ENCODE peak calls at places on chromosomes 7 and 10, in six cellular contexts. D is caudate nucleus, W is right atrium auricular region, I is right cardiac atrium, J is left lung, H is upper lobe of right lung. M is an unnamed sample.

GRCh38 chr10:68732651-68733050 is 11.6 kb downstream of the CCAR1 start:
- DNase-seq in D (no peak), W (no peak), I (no peak), J (no peak), H (no peak), M (peak; percentile 34)

GRCh38 chr7:112869111-112869774 is 79.0 kb upstream of the TMEM168 start:
- DNase-seq in D (no peak), W (no peak), I (no peak), J (peak; percentile 65), H (no peak), M (no peak)

GRCh38 chr7:47621985-47622561 is 40.2 kb upstream of the TNS3 start:
- DNase-seq in D (no peak), W (no peak), I (peak; percentile 77), J (no peak), H (no peak), M (no peak)

GRCh38 chr7:480531-481218 is 39.0 kb downstream of the PDGFA start:
- DNase-seq in D (no peak), W (no peak), I (peak; percentile 63), J (peak; percentile 76), H (peak; percentile 67), M (no peak)

GRCh38 chr10:43046288-43046991 is 30.4 kb upstream of the RET start:
- DNase-seq in D (no peak), W (no peak), I (peak; percentile 18), J (peak; percentile 43), H (peak; percentile 50), M (no peak)

GRCh38 chr7:116876664-116877442 is 14.5 kb downstream of the CAPZA2 start:
- DNase-seq in D (no peak), W (peak; percentile 79), I (peak; percentile 92), J (no peak), H (no peak), M (no peak)

GRCh38 chr7:155007947-155008346 is 5.0 kb upstream of the PAXIP1 start:
- DNase-seq in D (no peak), W (no peak), I (no peak), J (no peak), H (no peak), M (no peak)

GRCh38 chr10:127649642-127650041 is 87.3 kb upstream of the FOXI2 start:
- DNase-seq in D (no peak), W (no peak), I (no peak), J (no peak), H (no peak), M (no peak)

GRCh38 chr7:2843711-2844152 is 376 bp downstream of the GNA12 start:
- DNase-seq in D (no peak), W (no peak), I (peak; percentile 80), J (peak; percentile 85), H (peak; percentile 77), M (no peak)

GRCh38 chr7:30893357-30893756 is 18.3 kb upstream of the AQP1 start:
- DNase-seq in D (no peak), W (no peak), I (peak; percentile 87), J (peak; percentile 61), H (no peak), M (no peak)

GRCh38 chr10:20863008-20863407 is 34.1 kb downstream of the NEBL start:
- DNase-seq in D (no peak), W (no peak), I (no peak), J (no peak), H (no peak), M (no peak)
- H3K27ac ChIP-seq in D (no peak overlapping the region), W (no peak overlapping the region), I (no peak overlapping the region), J (no peak overlapping the region), H (no peak overlapping the region), M (no peak overlapping the region)

GRCh38 chr7:130071701-130072622 is 1.6 kb downstream of the KLHDC10 start:
- DNase-seq in D (peak; percentile 28), W (no peak), I (no peak), J (no peak), H (no peak), M (no peak)
- H3K27ac ChIP-seq in D (no peak overlapping the region), W (no peak overlapping the region), I (no peak overlapping the region), J (no peak overlapping the region), H (no peak overlapping the region), M (peak overlapping the region; percentile 15)

GRCh38 chr10:851891-852290 is 79.6 kb downstream of the LARP4B start:
- DNase-seq in D (no peak), W (no peak), I (no peak), J (no peak), H (no peak), M (no peak)
- H3K27ac ChIP-seq in D (no peak overlapping the region), W (no peak overlapping the region), I (no peak overlapping the region), J (no peak overlapping the region), H (no peak overlapping the region), M (no peak overlapping the region)

DNA sequence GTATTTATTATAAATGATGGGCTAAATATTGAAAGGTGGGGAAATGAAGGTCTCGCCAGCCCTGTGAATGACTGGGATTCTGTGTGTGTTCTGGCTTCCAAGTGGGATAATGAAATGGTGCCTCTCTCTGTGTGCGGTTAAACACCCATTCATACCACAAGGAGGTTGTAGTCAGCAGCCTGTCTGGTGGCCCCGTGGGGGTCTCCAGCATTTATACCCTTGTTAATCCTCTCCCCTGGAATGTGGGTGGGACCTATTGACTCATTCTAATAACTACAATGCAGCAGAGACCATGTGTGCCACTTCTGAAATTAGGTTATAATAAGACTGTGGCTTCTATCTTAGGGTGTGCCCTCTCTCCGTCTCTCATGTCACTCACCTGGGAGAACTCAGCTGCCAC is 106.6 kb downstream of the GALNT17 start:
- DNase-seq in D (no peak), W (no peak), I (no peak), J (no peak), H (no peak), M (no peak)
- H3K27ac ChIP-seq in D (peak overlapping the region; percentile 16), W (no peak overlapping the region), I (peak overlapping the region; percentile 13), J (no peak overlapping the region), H (no peak overlapping the region), M (peak overlapping the region; percentile 66)

GRCh38 chr7:49790209-49790608 is 16.8 kb downstream of the VWC2 start:
- DNase-seq in D (no peak), W (no peak), I (no peak), J (no peak), H (no peak), M (no peak)
- H3K27ac ChIP-seq in D (no peak overlapping the region), W (no peak overlapping the region), I (no peak overlapping the region), J (no peak overlapping the region), H (no peak overlapping the region), M (no peak overlapping the region)

DNA sequence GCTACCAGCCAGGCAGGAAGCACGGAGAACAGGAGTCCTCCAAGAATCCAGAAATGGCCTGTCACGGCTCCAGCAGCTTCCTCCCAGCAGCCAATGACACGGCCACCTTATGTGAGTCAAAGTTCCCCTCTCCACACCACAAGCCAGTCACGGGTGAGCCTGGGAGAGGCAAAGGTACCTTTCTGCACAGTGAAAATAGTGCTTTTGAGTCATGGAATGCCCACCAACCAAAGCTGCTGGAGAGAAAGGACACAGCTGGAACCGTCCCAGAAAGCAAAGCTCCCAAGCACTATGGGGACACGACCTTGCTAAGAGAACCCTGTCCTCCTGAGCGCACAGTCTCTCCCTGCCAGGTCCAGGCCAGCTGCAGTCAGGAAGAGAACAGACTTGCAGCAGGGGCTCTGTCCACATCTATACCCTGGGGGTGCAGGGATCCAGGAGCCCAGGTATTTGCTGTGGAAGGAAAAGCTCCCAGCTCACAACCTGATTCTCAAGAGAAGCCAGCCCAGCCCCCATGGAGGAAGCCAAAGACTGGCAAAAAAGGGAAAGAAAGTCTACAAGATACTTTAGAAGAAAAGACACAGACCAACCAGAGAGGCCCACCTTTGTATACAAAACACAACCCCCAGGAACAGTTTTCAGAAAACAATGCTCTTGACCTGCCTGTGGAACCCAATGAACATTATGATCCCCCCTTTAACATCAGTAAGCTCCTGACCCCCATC is 24.4 kb downstream of the C10orf71 start:
- DNase-seq in D (no peak), W (peak; percentile 58), I (peak; percentile 61), J (no peak), H (no peak), M (peak; percentile 76)
- H3K27ac ChIP-seq in D (no peak overlapping the region), W (peak overlapping the region; percentile 63), I (peak overlapping the region; percentile 80), J (no peak overlapping the region), H (no peak overlapping the region), M (no peak overlapping the region)

M was measured in vagina.